ENCODE peak calls at places on chromosomes 5 and 9, in five cellular contexts. Q is NCI-H345, W is AG10803, B is H9, L is cardiac fibroblast. M is an unnamed sample.

GRCh38 chr9:131776036-131776435 is 36.2 kb upstream of the RAPGEF1 start:
- DNase-seq in Q (no peak), W (no peak), B (no peak), L (no peak), M (no peak)

GRCh38 chr9:35616681-35617459 is 1.3 kb downstream of the CD72 start:
- DNase-seq in Q (peak), W (peak), B (peak), L (peak), M (peak)

GRCh38 chr9:89430995-89431394 is 66.9 kb downstream of the SEMA4D start:
- DNase-seq in Q (no peak), W (no peak), B (no peak), L (no peak), M (peak)

GRCh38 chr9:119004618-119004990 is 364.6 kb downstream of the BRINP1 start:
- DNase-seq in Q (no peak), W (peak), B (no peak), L (peak), M (peak)

GRCh38 chr9:35051069-35051967 is 21.1 kb downstream of the VCP start:
- DNase-seq in Q (peak), W (peak), B (peak), L (peak), M (peak)

GRCh38 chr9:37954581-37954981 is 50.7 kb upstream of the SLC25A51 start:
- DNase-seq in Q (no peak), W (no peak), B (no peak), L (no peak), M (no peak)

GRCh38 chr5:17156463-17156862 is 61.0 kb upstream of the BASP1 start:
- DNase-seq in Q (no peak), W (no peak), B (no peak), L (no peak), M (peak)

GRCh38 chr5:21820527-21820926 is 1032.6 kb downstream of the CDH12 start:
- DNase-seq in Q (no peak), W (no peak), B (no peak), L (no peak), M (no peak)

GRCh38 chr9:79796411-79796810 is 224.6 kb downstream of the TLE4 start:
- DNase-seq in Q (no peak), W (no peak), B (no peak), L (no peak), M (peak)

GRCh38 chr5:111337688-111338087 is 113.5 kb downstream of the CAMK4 start:
- DNase-seq in Q (no peak), W (no peak), B (no peak), L (no peak), M (no peak)

GRCh38 chr5:178477224-178478201 is 112.7 kb downstream of the COL23A1 start:
- DNase-seq in Q (no peak), W (peak), B (no peak), L (no peak), M (no peak)

GRCh38 chr9:13988944-13989343 is 325.0 kb downstream of the NFIB start:
- DNase-seq in Q (no peak), W (no peak), B (no peak), L (no peak), M (no peak)

GRCh38 chr5:38540348-38540747 is 16.1 kb downstream of the LIFR start:
- DNase-seq in Q (peak), W (no peak), B (no peak), L (no peak), M (no peak)

GRCh38 chr9:129072171-129072570 is 8.7 kb upstream of the DOLPP1 start:
- DNase-seq in Q (no peak), W (no peak), B (no peak), L (no peak), M (no peak)

GRCh38 chr5:74360535-74361210 is 279.9 kb downstream of the ENC1 start:
- DNase-seq in Q (no peak), W (peak), B (no peak), L (no peak), M (no peak)

GRCh38 chr5:15601274-15601673 is 101.3 kb downstream of the FBXL7 start:
- DNase-seq in Q (no peak), W (peak), B (no peak), L (peak), M (no peak)

GRCh38 chr5:132264546-132265335 is 7.2 kb downstream of the PDLIM4 start:
- DNase-seq in Q (no peak), W (no peak), B (peak), L (no peak), M (no peak)